ENCODE peak calls at places on chromosomes 7 and 10, in five cellular contexts. H is prostate gland, K is psoas muscle, I is transverse colon, S is OCI-LY7. V is an unnamed sample.

GRCh38 chr10:47354162-47354561 is 6.0 kb downstream of the RBP3 start:
- DNase-seq in K (peak; percentile 34), S (no peak), I (no peak), H (no peak), V (no peak)

GRCh38 chr7:157558061-157558460 is 221.3 kb downstream of the DNAJB6 start:
- DNase-seq in H (no peak), I (no peak), K (no peak), S (no peak), V (no peak)

GRCh38 chr10:35517431-35518181 is 87.5 kb upstream of the GJD4 start:
- DNase-seq in I (no peak), K (no peak), H (no peak), S (no peak), V (peak; percentile 19)

GRCh38 chr7:110204527-110204926 is 886.4 kb upstream of the LRRN3 start:
- DNase-seq in K (no peak), S (no peak), I (no peak), H (no peak), V (no peak)

GRCh38 chr10:14822879-14823755 is 14.7 kb downstream of the CDNF start:
- DNase-seq in H (no peak), K (no peak), I (peak; percentile 29), S (peak; percentile 80), V (no peak)

GRCh38 chr7:84025332-84025927 is 169.2 kb downstream of the SEMA3A start:
- DNase-seq in K (no peak), H (no peak), S (no peak), I (no peak), V (no peak)

GRCh38 chr7:74430961-74431466 is 22.7 kb upstream of the GTF2IRD1 start:
- DNase-seq in H (no peak), I (no peak), K (peak; percentile 74), S (no peak), V (peak; percentile 59)

GRCh38 chr7:24035653-24036414 is 248.2 kb upstream of the NPY start:
- DNase-seq in H (no peak), I (no peak), K (no peak), S (no peak), V (no peak)

GRCh38 chr10:69731184-69731583 is 70.5 kb upstream of the COL13A1 start:
- DNase-seq in K (no peak), I (no peak), S (no peak), H (no peak), V (no peak)

DNA sequence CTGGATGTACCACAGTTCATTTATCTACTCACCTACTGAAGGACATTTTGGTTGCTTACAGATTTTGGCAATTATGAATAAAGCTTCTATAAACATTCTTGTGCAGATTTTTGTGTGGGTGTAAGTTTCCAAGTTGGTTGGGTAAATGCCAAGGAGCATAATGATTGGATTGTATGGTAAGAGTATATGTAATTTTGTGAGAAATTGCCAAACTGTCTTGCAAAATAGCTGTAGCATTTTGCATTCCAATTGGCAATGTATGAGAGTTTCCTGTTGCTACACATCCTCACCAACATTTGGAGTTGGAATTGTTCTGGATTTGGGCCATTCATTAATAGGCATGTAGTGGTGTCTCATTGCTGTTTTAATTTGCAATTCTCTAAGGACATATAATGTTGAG is 33.9 kb upstream of the HYAL4 start:
- DNase-seq in I (no peak), S (no peak), H (no peak), K (no peak), V (no peak)
- TF ChIP-seq CTCF in I (no peak), S (no peak), H (no peak), K (no peak), V (no peak)

GRCh38 chr7:869348-869747 is 7.0 kb upstream of the GET4 start:
- DNase-seq in I (no peak), S (no peak), H (no peak), K (no peak), V (no peak)
- H3K27ac ChIP-seq in I (peak overlapping the region; percentile 37), S (no peak overlapping the region), H (peak overlapping the region; percentile 22), K (peak overlapping the region; percentile 23), V (peak overlapping the region; percentile 41)

DNA sequence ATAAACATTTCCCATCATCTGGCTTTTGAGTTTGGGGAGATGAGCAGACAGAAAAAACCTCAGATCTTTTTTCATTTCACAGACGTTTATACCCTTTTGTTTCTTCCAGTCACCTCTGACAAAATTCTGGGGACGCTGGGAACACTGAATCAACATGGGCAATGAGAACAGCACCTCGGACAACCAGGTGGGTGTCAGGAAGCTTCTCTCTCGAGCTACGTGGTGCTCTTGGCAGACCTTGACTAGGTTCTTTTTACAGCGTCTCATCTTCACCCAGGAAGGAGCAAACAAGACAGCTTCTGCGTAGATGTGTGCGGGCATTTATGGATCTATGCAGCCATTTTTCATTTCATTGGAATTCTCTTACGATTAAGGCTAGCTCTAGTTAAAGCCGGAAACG is 32.9 kb downstream of the TACC2 start:
- DNase-seq in H (peak; percentile 72), I (no peak), S (no peak), K (no peak), V (peak; percentile 68)
- H3K4me3 ChIP-seq in H (peak overlapping the region; percentile 37), I (no peak overlapping the region), S (no peak overlapping the region), K (peak overlapping the region; percentile 51), V (peak overlapping the region; percentile 31)

GRCh38 chr7:66352071-66352470 is 146.9 kb downstream of the TPST1 start:
- DNase-seq in K (no peak), S (no peak), H (no peak), I (peak; percentile 18), V (no peak)
- TF ChIP-seq CTCF in K (no peak), S (no peak), H (no peak), I (no peak), V (no peak)

GRCh38 chr10:87658858-87659555 is 671 bp upstream of the PAPSS2 start:
- DNase-seq in S (no peak), I (no peak), K (no peak), H (no peak), V (no peak)

GRCh38 chr10:87661861-87662785 is 2.4 kb downstream of the PAPSS2 start:
- DNase-seq in K (no peak), I (no peak), H (no peak), S (no peak), V (no peak)

GRCh38 chr10:87659571-87660483 is at the start of gene PAPSS2:
- DNase-seq in H (peak; percentile 5), S (no peak), K (peak; percentile 70), I (peak; percentile 74), V (peak; percentile 30)

GRCh38 chr10:87658383-87658795 is 1.3 kb upstream of the PAPSS2 start:
- DNase-seq in H (no peak), I (no peak), K (no peak), S (no peak), V (no peak)

DNA sequence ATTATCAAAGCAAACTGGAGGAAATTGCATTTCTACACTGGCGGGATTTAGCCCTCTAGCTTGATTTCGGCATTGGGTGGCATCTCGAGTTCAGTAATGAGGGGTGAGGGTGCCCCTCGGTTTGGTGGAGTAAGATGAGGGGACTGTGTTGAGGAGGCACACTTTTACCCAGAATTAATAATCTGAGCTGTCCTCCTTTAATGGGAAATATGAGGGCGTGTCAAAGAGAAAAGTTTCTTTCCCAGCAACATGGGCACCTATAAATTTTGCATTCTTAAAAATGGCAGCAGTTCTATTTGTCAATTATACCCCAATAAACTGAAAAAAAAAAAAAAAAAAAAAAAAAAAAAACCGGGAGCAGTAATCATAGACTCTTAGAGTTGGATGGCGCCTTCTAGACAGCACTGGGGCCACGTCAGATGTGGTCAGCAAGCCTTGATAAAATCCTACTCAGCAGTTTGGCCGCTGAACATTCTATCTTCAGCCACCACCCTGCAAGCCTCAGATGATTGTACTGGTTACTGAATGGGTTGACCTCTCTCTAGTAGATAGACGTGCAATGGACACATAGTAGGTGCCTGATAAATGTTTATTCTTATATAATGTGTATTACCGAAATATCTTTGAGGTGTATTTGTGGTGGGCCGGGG is 931 bp downstream of the PAPSS2 start:
- DNase-seq in S (no peak), K (no peak), H (no peak), I (peak; percentile 58), V (no peak)
- H3K27ac ChIP-seq in S (no peak overlapping the region), K (peak overlapping the region; percentile 34), H (peak overlapping the region; percentile 65), I (peak overlapping the region; percentile 77), V (peak overlapping the region; percentile 77)